ENCODE peak calls at places on chromosome 4, in eight cellular contexts. K is HL-60, B is GM12878, J is sigmoid colon, I is vagina, P is prostate gland, Z is K562, U is GM23338. V is an unnamed sample.

GRCh38 chr4:53928825-53929224 is 135.6 kb downstream of the CHIC2 start:
- DNase-seq in K (no peak), B (no peak), J (no peak), I (no peak), P (no peak), Z (no peak), U (no peak), V (no peak)

GRCh38 chr4:100076753-100077152 is 113.5 kb downstream of the DDIT4L start:
- DNase-seq in K (no peak), B (no peak), J (no peak), I (no peak), P (no peak), Z (no peak), U (no peak), V (no peak)

GRCh38 chr4:14925471-14925870 is 76.8 kb upstream of the CPEB2 start:
- DNase-seq in K (no peak), B (no peak), J (no peak), I (no peak), P (no peak), Z (no peak), U (no peak), V (no peak)

GRCh38 chr4:173860079-173860478 is 330.1 kb upstream of the HAND2 start:
- DNase-seq in K (no peak), B (no peak), J (no peak), I (no peak), P (no peak), Z (no peak), U (no peak), V (no peak)

GRCh38 chr4:148069086-148070010 is 337.5 kb downstream of the ARHGAP10 start:
- DNase-seq in K (no peak), B (no peak), J (no peak), I (no peak), P (no peak), Z (no peak), U (no peak), V (no peak)

GRCh38 chr4:107685740-107686139 is 34.3 kb downstream of the PAPSS1 start:
- DNase-seq in K (no peak), B (no peak), J (no peak), I (no peak), P (no peak), Z (no peak), U (no peak), V (no peak)

GRCh38 chr4:73308286-73308685 is 49.7 kb upstream of the ANKRD17 start:
- DNase-seq in K (peak), B (no peak), J (no peak), I (no peak), P (no peak), Z (no peak), U (peak), V (no peak)

GRCh38 chr4:147773261-147774184 is 41.6 kb downstream of the ARHGAP10 start:
- DNase-seq in K (no peak), B (no peak), J (no peak), I (no peak), P (no peak), Z (no peak), U (no peak), V (no peak)

GRCh38 chr4:119337010-119337409 is 15.1 kb upstream of the FABP2 start:
- DNase-seq in K (no peak), B (no peak), J (no peak), I (no peak), P (no peak), Z (no peak), U (no peak), V (no peak)

DNA sequence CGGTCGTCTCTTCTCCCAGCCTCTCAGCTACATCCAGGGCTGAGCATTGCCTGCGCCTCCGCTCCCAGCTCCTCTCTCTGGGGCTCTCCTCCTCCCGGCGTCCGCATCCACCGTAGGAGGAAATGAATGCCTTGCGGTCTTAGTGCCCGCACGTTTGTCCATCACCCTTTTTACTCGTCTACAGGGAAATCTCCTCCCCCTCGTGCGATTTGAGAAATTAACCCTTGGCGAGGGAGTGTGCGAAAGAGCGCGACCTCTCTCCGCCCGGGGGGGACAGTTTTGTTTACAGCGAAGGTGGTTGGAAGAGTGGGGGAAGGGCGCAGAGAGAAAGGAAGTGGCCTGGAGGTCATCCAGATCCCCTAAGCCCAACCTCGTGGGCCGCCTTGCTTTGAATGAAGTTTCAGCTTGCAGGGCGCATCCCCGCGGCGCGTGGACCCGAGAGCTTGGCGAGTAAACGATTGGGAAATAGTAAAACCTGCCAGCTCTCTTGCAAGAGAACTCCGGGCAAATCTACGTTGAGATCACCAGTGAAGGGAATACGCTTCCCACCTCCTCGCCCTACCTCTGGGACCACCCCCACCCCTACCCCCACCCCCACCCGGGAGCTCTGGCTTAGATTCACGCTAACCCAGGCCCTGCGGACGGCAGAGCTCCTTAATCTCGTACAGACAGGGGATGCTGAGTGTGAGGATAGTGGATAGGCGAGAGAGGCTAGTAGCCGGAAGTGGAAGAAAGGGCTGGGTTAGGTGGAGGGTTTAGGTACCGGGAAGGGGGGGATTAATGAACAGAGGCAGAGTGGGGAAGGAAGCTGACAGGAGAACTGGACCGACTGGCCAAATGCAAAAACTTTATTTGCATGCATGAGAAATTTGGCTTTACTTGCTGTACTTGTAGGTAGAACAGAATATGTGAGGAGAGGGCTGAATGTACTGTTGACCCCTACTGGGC is at the start of gene ELOVL6:
- DNase-seq in K (no peak), B (peak), J (peak), I (no peak), P (peak), Z (peak), U (peak), V (no peak)
- TF ChIP-seq POLR2AphosphoS5 in K (no peak), B (no peak), J (no peak), I (peak), P (no peak), Z (peak), U (peak), V (no peak)

GRCh38 chr4:145285928-145286327 is 105.5 kb upstream of the OTUD4 start:
- DNase-seq in K (peak), B (no peak), J (no peak), I (no peak), P (no peak), Z (no peak), U (no peak), V (no peak)
- H3K27ac ChIP-seq in K (no peak), B (no peak), J (no peak), I (no peak), P (no peak), Z (no peak), U (no peak), V (no peak)

GRCh38 chr4:163332526-163333405 is at the start of gene NPY1R:
- DNase-seq in K (peak), B (peak), J (peak), I (no peak), P (peak), Z (peak), U (peak), V (peak)

GRCh38 chr4:163335384-163335783 is 3.0 kb upstream of the NPY1R start:
- DNase-seq in K (no peak), B (no peak), J (no peak), I (no peak), P (no peak), Z (no peak), U (no peak), V (no peak)

GRCh38 chr4:163330828-163331628 is 1.4 kb downstream of the NPY1R start:
- DNase-seq in K (no peak), B (no peak), J (no peak), I (no peak), P (no peak), Z (no peak), U (no peak), V (no peak)

DNA sequence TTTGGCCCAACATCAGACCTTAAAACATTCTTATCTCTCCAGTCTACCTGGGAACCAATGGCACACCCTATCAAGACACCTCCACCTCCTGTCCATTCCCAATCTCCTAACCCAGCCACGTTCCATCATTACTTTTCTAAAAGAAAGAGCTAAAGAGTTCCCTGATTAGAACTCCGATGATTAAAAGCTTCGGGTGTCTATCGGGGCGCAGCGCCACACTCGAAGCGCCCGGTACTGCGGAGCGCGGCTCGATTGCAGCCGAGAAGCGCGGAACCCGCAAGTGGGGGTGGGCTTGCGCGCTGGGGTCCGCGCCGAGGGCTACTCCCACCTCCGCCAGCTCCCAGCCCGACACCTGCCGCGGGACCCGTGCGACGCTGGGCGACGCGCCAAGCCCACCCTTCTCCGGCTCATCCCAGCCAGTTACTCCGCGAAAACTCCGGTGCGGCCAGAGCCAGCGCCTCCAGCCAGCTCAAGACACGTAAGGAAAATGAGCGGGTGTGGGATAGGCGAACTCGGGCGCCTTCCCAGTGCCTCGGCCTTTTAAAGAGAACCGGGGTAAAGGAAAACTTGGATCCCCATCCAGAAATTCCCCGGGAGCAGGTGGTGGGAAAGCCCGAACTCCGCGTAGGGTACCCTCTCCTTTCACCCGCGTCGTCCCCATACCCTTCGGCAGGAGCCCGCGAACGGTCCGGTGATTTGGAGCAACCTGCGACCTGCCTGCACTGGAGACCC is 601 bp downstream of the NPY1R start:
- DNase-seq in K (no peak), B (no peak), J (no peak), I (no peak), P (no peak), Z (no peak), U (peak), V (no peak)
- H3K4me3 ChIP-seq in K (peak), B (no peak), J (peak), I (peak), P (peak), Z (no peak), U (peak), V (peak)

DNA sequence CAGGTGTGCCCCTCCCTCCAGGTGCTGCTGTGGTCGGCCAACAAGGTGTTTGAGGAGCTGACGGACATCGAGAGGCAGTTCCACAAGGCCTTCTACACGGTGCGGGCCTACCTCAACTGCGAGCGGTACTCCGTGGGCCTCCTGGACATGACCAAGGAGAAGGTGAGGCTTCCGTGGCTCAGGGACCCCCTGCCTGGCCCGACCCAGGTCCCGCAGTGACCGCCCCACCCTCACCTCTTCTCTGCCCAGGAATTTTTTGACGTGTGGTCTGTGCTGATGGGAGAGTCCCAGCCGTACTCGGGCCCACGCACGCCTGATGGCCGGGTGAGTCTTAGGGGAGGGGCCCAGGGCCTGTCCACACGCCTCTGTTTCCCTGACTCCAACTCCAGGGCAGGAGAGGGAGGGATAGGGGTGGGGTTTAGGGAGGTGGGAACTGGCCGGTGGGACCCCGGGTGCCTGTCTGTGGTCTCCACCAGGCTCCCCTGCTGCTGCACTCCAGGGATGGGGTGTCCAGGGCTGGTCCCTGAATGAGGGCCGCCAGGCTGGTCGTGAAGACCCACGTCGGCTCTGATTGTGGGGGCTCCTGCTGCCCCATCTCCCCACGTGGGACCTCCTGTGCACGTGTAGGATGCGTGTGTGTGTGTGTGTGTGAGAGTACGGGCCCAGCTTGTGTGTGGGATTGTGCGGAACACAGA is 20.1 kb downstream of the ATP5ME start:
- DNase-seq in K (no peak), B (no peak), J (no peak), I (no peak), P (no peak), Z (no peak), U (no peak), V (no peak)
- TF ChIP-seq POLR2AphosphoS5 in K (no peak), B (no peak), J (no peak), I (no peak), P (no peak), Z (no peak), U (no peak), V (no peak)

V was measured in Panc1.